ENCODE peak calls at places on chromosomes 2 and 18, in five cellular contexts. One of them, this sample, is unnamed.

GRCh38 chr2:170298115-170298514 is 120.2 kb downstream of the MYO3B start:
- DNase-seq in PC-3: no peak
- DNase-seq in CD8-positive, alpha-beta T cell: no peak
- DNase-seq in right lobe of liver: no peak
- DNase-seq in aorta: no peak
- DNase-seq in this sample: no peak

GRCh38 chr18:30248061-30248460 is 794.5 kb downstream of the DSC3 start:
- DNase-seq in aorta: no peak
- DNase-seq in PC-3: no peak
- DNase-seq in CD8-positive, alpha-beta T cell: no peak
- DNase-seq in right lobe of liver: no peak
- DNase-seq in this sample: no peak

GRCh38 chr2:216698895-216699294 is 3.5 kb upstream of the IGFBP5 start:
- DNase-seq in CD8-positive, alpha-beta T cell: no peak
- DNase-seq in PC-3: peak; percentile 74
- DNase-seq in right lobe of liver: no peak
- DNase-seq in aorta: no peak
- DNase-seq in this sample: peak; percentile 85

GRCh38 chr2:130830538-130830937 is 6.2 kb upstream of the ARHGEF4 start:
- DNase-seq in CD8-positive, alpha-beta T cell: no peak
- DNase-seq in right lobe of liver: no peak
- DNase-seq in aorta: no peak
- DNase-seq in PC-3: no peak
- DNase-seq in this sample: no peak

GRCh38 chr2:35462226-35462983 is 893.2 kb upstream of the CRIM1 start:
- DNase-seq in PC-3: no peak
- DNase-seq in CD8-positive, alpha-beta T cell: no peak
- DNase-seq in right lobe of liver: no peak
- DNase-seq in aorta: no peak
- DNase-seq in this sample: no peak

GRCh38 chr2:74206180-74206688 is 7.8 kb downstream of the MTHFD2 start:
- DNase-seq in right lobe of liver: no peak
- DNase-seq in aorta: no peak
- DNase-seq in PC-3: peak; percentile 27
- DNase-seq in CD8-positive, alpha-beta T cell: peak; percentile 29
- DNase-seq in this sample: peak; percentile 20

GRCh38 chr2:108917078-108917440 is 72.0 kb downstream of the EDAR start:
- DNase-seq in aorta: no peak
- DNase-seq in right lobe of liver: no peak
- DNase-seq in CD8-positive, alpha-beta T cell: no peak
- DNase-seq in PC-3: no peak
- DNase-seq in this sample: no peak

GRCh38 chr2:95333888-95334338 is 36.8 kb downstream of the KCNIP3 start:
- DNase-seq in PC-3: peak; percentile 99
- DNase-seq in aorta: peak; percentile 37
- DNase-seq in CD8-positive, alpha-beta T cell: no peak
- DNase-seq in right lobe of liver: no peak
- DNase-seq in this sample: peak; percentile 60

GRCh38 chr2:74525717-74526648 is at the start of gene DQX1:
- DNase-seq in right lobe of liver: no peak
- DNase-seq in CD8-positive, alpha-beta T cell: no peak
- DNase-seq in aorta: no peak
- DNase-seq in PC-3: peak; percentile 56
- DNase-seq in this sample: peak; percentile 32

GRCh38 chr2:63792523-63792922 is 49.2 kb upstream of the UGP2 start:
- DNase-seq in PC-3: peak; percentile 60
- DNase-seq in CD8-positive, alpha-beta T cell: no peak
- DNase-seq in aorta: no peak
- DNase-seq in right lobe of liver: no peak
- DNase-seq in this sample: peak; percentile 10

GRCh38 chr2:24872344-24873115 is 47.5 kb downstream of the ADCY3 start:
- DNase-seq in right lobe of liver: no peak
- DNase-seq in PC-3: no peak
- DNase-seq in CD8-positive, alpha-beta T cell: no peak
- DNase-seq in aorta: no peak
- DNase-seq in this sample: no peak

GRCh38 chr2:24873619-24874018 is 46.4 kb downstream of the ADCY3 start:
- DNase-seq in PC-3: no peak
- DNase-seq in aorta: no peak
- DNase-seq in CD8-positive, alpha-beta T cell: no peak
- DNase-seq in right lobe of liver: no peak
- DNase-seq in this sample: no peak

GRCh38 chr2:24870891-24871705 is 48.9 kb downstream of the ADCY3 start:
- DNase-seq in right lobe of liver: no peak
- DNase-seq in aorta: no peak
- DNase-seq in CD8-positive, alpha-beta T cell: no peak
- DNase-seq in PC-3: no peak
- DNase-seq in this sample: no peak

GRCh38 chr2:24870440-24870839 is 49.6 kb downstream of the ADCY3 start:
- DNase-seq in CD8-positive, alpha-beta T cell: no peak
- DNase-seq in PC-3: no peak
- DNase-seq in aorta: no peak
- DNase-seq in right lobe of liver: no peak
- DNase-seq in this sample: no peak

GRCh38 chr2:24871852-24872323 is 48.1 kb downstream of the ADCY3 start:
- DNase-seq in aorta: no peak
- DNase-seq in right lobe of liver: no peak
- DNase-seq in PC-3: no peak
- DNase-seq in CD8-positive, alpha-beta T cell: no peak
- DNase-seq in this sample: no peak
- H3K4me1 ChIP-seq in aorta: no peaks in the 10 kb centered on the region
- H3K4me1 ChIP-seq in right lobe of liver: no peaks in the 10 kb centered on the region
- H3K4me1 ChIP-seq in PC-3: no peaks in the 10 kb centered on the region
- H3K4me1 ChIP-seq in CD8-positive, alpha-beta T cell: no peaks in the 10 kb centered on the region
- H3K4me1 ChIP-seq in this sample: no peaks in the 10 kb centered on the region

GRCh38 chr2:11785611-11785940 is 39.1 kb downstream of the LPIN1 start:
- DNase-seq in PC-3: no peak
- DNase-seq in aorta: no peak
- DNase-seq in CD8-positive, alpha-beta T cell: no peak
- DNase-seq in right lobe of liver: no peak
- DNase-seq in this sample: no peak

GRCh38 chr2:11786592-11786991 is 40.2 kb downstream of the LPIN1 start:
- DNase-seq in PC-3: no peak
- DNase-seq in CD8-positive, alpha-beta T cell: no peak
- DNase-seq in right lobe of liver: no peak
- DNase-seq in aorta: no peak
- DNase-seq in this sample: no peak

GRCh38 chr2:11784310-11784709 is 37.9 kb downstream of the LPIN1 start:
- DNase-seq in CD8-positive, alpha-beta T cell: no peak
- DNase-seq in PC-3: no peak
- DNase-seq in aorta: no peak
- DNase-seq in right lobe of liver: no peak
- DNase-seq in this sample: no peak

GRCh38 chr2:11786191-11786590 is 39.8 kb downstream of the LPIN1 start:
- DNase-seq in PC-3: no peak
- DNase-seq in CD8-positive, alpha-beta T cell: no peak
- DNase-seq in aorta: no peak
- DNase-seq in right lobe of liver: no peak
- DNase-seq in this sample: no peak

GRCh38 chr2:11784747-11785610 is 38.5 kb downstream of the LPIN1 start:
- DNase-seq in right lobe of liver: no peak
- DNase-seq in CD8-positive, alpha-beta T cell: peak; percentile 30
- DNase-seq in aorta: no peak
- DNase-seq in PC-3: peak; percentile 29
- DNase-seq in this sample: peak; percentile 60
- H3K4me3 ChIP-seq in right lobe of liver: peak overlapping the region; percentile 24
- H3K4me3 ChIP-seq in CD8-positive, alpha-beta T cell: no peak overlapping the region
- H3K4me3 ChIP-seq in aorta: peak overlapping the region; percentile 16
- H3K4me3 ChIP-seq in PC-3: no peak overlapping the region
- H3K4me3 ChIP-seq in this sample: no peak overlapping the region

GRCh38 chr2:112989611-112990010 is 11.8 kb downstream of the IL36G start:
- DNase-seq in CD8-positive, alpha-beta T cell: no peak
- DNase-seq in right lobe of liver: no peak
- DNase-seq in PC-3: no peak
- DNase-seq in aorta: no peak
- DNase-seq in this sample: no peak

GRCh38 chr2:112995346-112995920 is 9.8 kb upstream of the IL36A start:
- DNase-seq in PC-3: no peak
- DNase-seq in CD8-positive, alpha-beta T cell: peak; percentile 29
- DNase-seq in right lobe of liver: no peak
- DNase-seq in aorta: no peak
- DNase-seq in this sample: no peak

GRCh38 chr2:112994648-112995047 is 10.6 kb upstream of the IL36A start:
- DNase-seq in right lobe of liver: no peak
- DNase-seq in CD8-positive, alpha-beta T cell: no peak
- DNase-seq in PC-3: no peak
- DNase-seq in aorta: no peak
- DNase-seq in this sample: no peak

GRCh38 chr2:112996635-112997034 is 8.6 kb upstream of the IL36A start:
- DNase-seq in CD8-positive, alpha-beta T cell: peak; percentile 87
- DNase-seq in right lobe of liver: no peak
- DNase-seq in aorta: no peak
- DNase-seq in PC-3: no peak
- DNase-seq in this sample: no peak

GRCh38 chr2:112993831-112994230 is 11.4 kb upstream of the IL36A start:
- DNase-seq in right lobe of liver: peak; percentile 47
- DNase-seq in CD8-positive, alpha-beta T cell: no peak
- DNase-seq in PC-3: no peak
- DNase-seq in aorta: no peak
- DNase-seq in this sample: no peak
- H3K9me3 ChIP-seq in right lobe of liver: no peaks in the 10 kb centered on the region
- H3K9me3 ChIP-seq in CD8-positive, alpha-beta T cell: peaks cover 5% of the 10 kb centered on the region
- H3K9me3 ChIP-seq in PC-3: peaks cover 10% of the 10 kb centered on the region
- H3K9me3 ChIP-seq in aorta: peaks cover 3% of the 10 kb centered on the region
- H3K9me3 ChIP-seq in this sample: no peaks in the 10 kb centered on the region

DNA sequence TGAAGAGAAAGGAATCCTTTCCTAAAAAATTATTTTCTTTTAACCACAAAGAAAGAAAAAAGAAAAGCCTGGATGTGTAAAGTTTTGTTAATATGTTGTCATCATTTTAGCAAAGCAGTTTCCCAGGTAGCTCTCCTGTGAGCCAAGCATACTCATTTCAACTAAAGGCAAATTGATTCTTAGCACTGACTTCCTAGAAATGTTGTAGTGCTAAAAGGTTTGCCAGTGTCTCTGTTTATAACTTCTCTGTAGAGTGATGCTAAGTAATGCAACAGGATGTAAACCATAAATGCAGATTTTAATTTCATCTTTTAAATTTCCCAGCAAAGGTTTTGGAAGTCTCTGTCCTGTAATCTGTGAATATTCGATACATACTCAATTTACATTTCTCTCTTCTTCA is 10.2 kb downstream of the GATA6 start:
- DNase-seq in CD8-positive, alpha-beta T cell: no peak
- DNase-seq in aorta: no peak
- DNase-seq in right lobe of liver: no peak
- DNase-seq in PC-3: no peak
- DNase-seq in this sample: no peak
- H3K4me1 ChIP-seq in CD8-positive, alpha-beta T cell: peaks cover 5% of the 10 kb centered on the region
- H3K4me1 ChIP-seq in aorta: no peaks in the 10 kb centered on the region
- H3K4me1 ChIP-seq in right lobe of liver: no peaks in the 10 kb centered on the region
- H3K4me1 ChIP-seq in PC-3: peaks cover 10% of the 10 kb centered on the region
- H3K4me1 ChIP-seq in this sample: peaks cover 38% of the 10 kb centered on the region

DNA sequence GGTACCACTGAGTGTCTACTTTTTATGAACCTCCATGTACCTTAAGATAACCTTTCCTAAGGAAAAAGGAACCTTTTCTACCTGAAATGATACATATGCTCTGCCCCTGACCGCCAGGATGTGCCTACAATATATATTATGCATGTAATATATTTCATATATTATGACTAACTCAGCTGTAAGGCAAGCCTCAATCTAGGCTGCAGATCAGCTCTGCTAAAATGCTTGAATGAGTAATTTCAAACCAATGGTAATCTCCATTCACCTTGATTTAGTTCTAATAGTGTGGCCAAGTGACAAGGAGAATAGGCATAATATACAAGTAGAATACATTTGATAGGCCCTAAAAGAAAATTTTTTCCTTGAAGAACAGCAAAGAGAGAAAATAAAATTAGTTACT is 101.8 kb downstream of the DPP4 start:
- DNase-seq in PC-3: no peak
- DNase-seq in right lobe of liver: no peak
- DNase-seq in CD8-positive, alpha-beta T cell: no peak
- DNase-seq in aorta: no peak
- DNase-seq in this sample: no peak
- H3K4me3 ChIP-seq in PC-3: no peak overlapping the region
- H3K4me3 ChIP-seq in right lobe of liver: no peak overlapping the region
- H3K4me3 ChIP-seq in CD8-positive, alpha-beta T cell: no peak overlapping the region
- H3K4me3 ChIP-seq in aorta: no peak overlapping the region
- H3K4me3 ChIP-seq in this sample: no peak overlapping the region